ENCODE peak calls at places on chromosomes 13 and 19, in eight cellular contexts. F is stomach, C is astrocyte, G is osteocyte, X is AG20443, W is NCI-H1092, B is Peyer's patch, E is fibroblast of the aortic adventitia. O is an unnamed sample.

GRCh38 chr19:12788682-12789097 is 2.6 kb upstream of the JUNB start:
- DNase-seq in G (no peak), W (peak), E (peak), X (peak), C (no peak), B (peak), F (peak), O (peak)

GRCh38 chr19:46704379-46705076 is 12.4 kb downstream of the PRKD2 start:
- DNase-seq in W (peak), F (peak), C (no peak), G (peak), E (peak), X (peak), B (peak), O (peak)

GRCh38 chr19:2856457-2857055 is 10.6 kb upstream of the ZNF556 start:
- DNase-seq in G (no peak), X (no peak), F (no peak), C (no peak), E (no peak), W (no peak), B (no peak), O (no peak)

GRCh38 chr13:99501135-99501951 is at the start of gene TM9SF2:
- DNase-seq in E (peak), F (peak), B (peak), C (peak), W (peak), G (peak), X (peak), O (peak)

GRCh38 chr13:108328848-108329247 is 59.3 kb downstream of the TNFSF13B start:
- DNase-seq in B (no peak), E (no peak), X (no peak), W (no peak), F (no peak), G (no peak), C (no peak), O (no peak)

GRCh38 chr19:2419754-2420153 is 7.6 kb downstream of the TIMM13 start:
- DNase-seq in X (no peak), B (no peak), E (no peak), C (no peak), W (no peak), F (no peak), G (no peak), O (no peak)

GRCh38 chr19:31185261-31185660 is 164.0 kb downstream of the TSHZ3 start:
- DNase-seq in G (peak), C (no peak), B (no peak), F (no peak), X (no peak), E (no peak), W (no peak), O (no peak)

GRCh38 chr13:59978862-59979261 is 184.9 kb downstream of the DIAPH3 start:
- DNase-seq in W (no peak), X (no peak), E (no peak), F (no peak), B (no peak), G (no peak), C (no peak), O (no peak)

GRCh38 chr19:2922987-2923386 is 21.8 kb downstream of the ZNF77 start:
- DNase-seq in G (no peak), C (no peak), X (no peak), W (no peak), E (no peak), B (no peak), F (no peak), O (no peak)

GRCh38 chr13:36819811-36820140 is 754 bp downstream of the RFXAP start:
- DNase-seq in E (peak), B (no peak), W (peak), F (no peak), X (peak), C (peak), G (no peak), O (peak)

GRCh38 chr13:49690990-49691886 is at the start of gene EBPL:
- DNase-seq in W (peak), F (peak), E (peak), B (peak), X (peak), G (peak), C (peak), O (peak)

GRCh38 chr13:98144501-98145350 is 1.8 kb downstream of the FARP1 start:
- DNase-seq in W (no peak), E (peak), X (peak), C (peak), G (no peak), B (no peak), F (no peak), O (no peak)

GRCh38 chr19:55092423-55093318 is 17.0 kb downstream of the EPS8L1 start:
- DNase-seq in F (no peak), C (no peak), B (no peak), E (no peak), X (no peak), G (no peak), W (no peak), O (no peak)

GRCh38 chr13:43141685-43142084 is 118.3 kb downstream of the DNAJC15 start:
- DNase-seq in C (no peak), X (no peak), E (no peak), B (no peak), F (no peak), G (no peak), W (no peak), O (no peak)

GRCh38 chr19:29263305-29264080 is 50.5 kb upstream of the UQCRFS1 start:
- DNase-seq in G (no peak), F (peak), C (no peak), W (peak), B (no peak), E (peak), X (peak), O (peak)

GRCh38 chr13:41017153-41017552 is 2.0 kb downstream of the ELF1 start:
- DNase-seq in X (no peak), W (no peak), C (no peak), F (peak), B (no peak), G (no peak), E (no peak), O (peak)

GRCh38 chr13:27476943-27477681 is 26.7 kb upstream of the MTIF3 start:
- DNase-seq in W (no peak), C (no peak), B (no peak), F (peak), E (peak), X (peak), G (peak), O (peak)

GRCh38 chr19:49415810-49416200 is 7.4 kb downstream of the PTH2 start:
- DNase-seq in G (no peak), F (no peak), B (no peak), X (no peak), C (no peak), W (no peak), E (no peak), O (no peak)

GRCh38 chr19:30117636-30118145 is 175.7 kb downstream of the URI1 start:
- DNase-seq in B (no peak), G (no peak), E (no peak), X (no peak), C (no peak), W (no peak), F (no peak), O (no peak)

GRCh38 chr13:100668408-100668807 is 6.2 kb downstream of the TMTC4 start:
- DNase-seq in X (peak), F (no peak), W (no peak), B (no peak), G (no peak), E (peak), C (peak), O (no peak)

GRCh38 chr19:1106841-1107654 is 3.3 kb downstream of the GPX4 start:
- DNase-seq in B (no peak), G (no peak), X (no peak), W (no peak), F (peak), C (peak), E (peak), O (no peak)

GRCh38 chr19:50328257-50329145 is 676 bp downstream of the KCNC3 start:
- DNase-seq in W (no peak), E (no peak), B (peak), X (no peak), C (no peak), F (no peak), G (no peak), O (no peak)